ENCODE peak calls at places on chromosomes 12 and 14, in nine cellular contexts. R is NT2/D1; T is posterior cingulate gyrus; M is testis; C is colonic mucosa; P is sciatic nerve; Z is CD8-positive, alpha-beta T cell; B is stimulated activated CD4-positive, alpha-beta T cell treated with anti-CD3 and anti-CD28 coated beads, TNF-alpha, amount 100 ng/mL, for 1 hour; V is hippocampal formation. K is an unnamed sample.

GRCh38 chr12:126908765-126909142 is 1358.2 kb upstream of the TMEM132C start:
- DNase-seq in T (no peak), Z (no peak), M (no peak), V (no peak), C (no peak), P (no peak), B (no peak), R (no peak), K (no peak)

GRCh38 chr12:100845095-100845494 is 50.5 kb downstream of the ANO4 start:
- DNase-seq in M (no peak), R (no peak), C (no peak), Z (no peak), B (no peak), T (no peak), V (no peak), P (no peak), K (no peak)

GRCh38 chr12:109701064-109701463 is 12.6 kb upstream of the FAM222A start:
- DNase-seq in C (no peak), Z (no peak), P (no peak), T (no peak), M (no peak), B (no peak), V (no peak), R (no peak), K (no peak)

GRCh38 chr14:67583711-67584644 is 16.1 kb downstream of the PIGH start:
- DNase-seq in M (peak), C (peak), R (no peak), T (no peak), B (no peak), P (peak), V (peak), Z (peak), K (peak)

GRCh38 chr12:59643576-59643975 is 47.7 kb downstream of the SLC16A7 start:
- DNase-seq in V (no peak), P (no peak), Z (no peak), R (no peak), B (no peak), C (no peak), M (no peak), T (no peak), K (no peak)

GRCh38 chr12:111429760-111430417 is 24.2 kb downstream of the SH2B3 start:
- DNase-seq in Z (peak), T (peak), R (no peak), B (no peak), M (no peak), P (no peak), V (no peak), C (no peak), K (no peak)

GRCh38 chr12:77648716-77649115 is 182.0 kb upstream of the NAV3 start:
- DNase-seq in B (no peak), V (no peak), C (no peak), P (no peak), R (no peak), T (no peak), Z (no peak), M (no peak), K (no peak)

GRCh38 chr12:13085968-13086686 is 17.3 kb downstream of the GSG1 start:
- DNase-seq in V (no peak), Z (no peak), T (no peak), P (no peak), R (no peak), M (no peak), B (no peak), C (no peak), K (no peak)

GRCh38 chr12:49783917-49784676 is 42.7 kb downstream of the TMBIM6 start:
- DNase-seq in C (no peak), P (no peak), T (peak), Z (no peak), M (no peak), B (no peak), V (no peak), R (no peak), K (peak)

K was measured in Ammon's horn.